ENCODE peak calls at places on chromosomes 16 and 17, in eight cellular contexts. O, U, T, C, A, G, N and J are unnamed samples.
A peak's percentile ranks its signal among the peaks of the same experiment; 100 is the strongest.

GRCh38 chr16:20308266-20308665 is 19.0 kb downstream of the GP2 start:
- DNase-seq in N (no peak), O (no peak), U (no peak), T (no peak), C (no peak), A (no peak), G (no peak), J (no peak)

GRCh38 chr17:32185875-32186274 is 43.6 kb downstream of the RHOT1 start:
- DNase-seq in A (no peak), C (no peak), N (no peak), U (no peak), O (no peak), T (no peak), G (no peak), J (no peak)

GRCh38 chr16:88405325-88406060 is 22.7 kb downstream of the ZNF469 start:
- DNase-seq in N (no peak), U (no peak), A (peak; percentile 64), O (peak; percentile 77), C (peak; percentile 53), G (no peak), T (no peak), J (no peak)

GRCh38 chr17:79150035-79150733 is 75.6 kb downstream of the ENGASE start:
- DNase-seq in A (no peak), O (no peak), C (no peak), N (no peak), T (no peak), U (no peak), G (no peak), J (no peak)

GRCh38 chr17:74309902-74310301 is 16.1 kb upstream of the KIF19 start:
- DNase-seq in U (no peak), G (no peak), O (no peak), A (no peak), C (no peak), N (no peak), T (peak; percentile 25), J (no peak)

GRCh38 chr16:86100205-86101134 is 201.5 kb downstream of the IRF8 start:
- DNase-seq in N (no peak), T (no peak), G (no peak), U (no peak), O (peak; percentile 43), C (peak; percentile 20), A (peak; percentile 76), J (peak; percentile 25)

GRCh38 chr16:727291-727977 is 528 bp downstream of the HAGHL start:
- DNase-seq in T (no peak), A (no peak), U (peak; percentile 91), C (no peak), N (no peak), O (no peak), G (peak; percentile 50), J (peak; percentile 44)

GRCh38 chr17:41167561-41167960 is 460 bp downstream of the KRTAP4-3 start:
- DNase-seq in C (no peak), A (no peak), G (peak; percentile 30), U (no peak), O (no peak), T (no peak), N (no peak), J (no peak)

GRCh38 chr17:869067-869466 is 86.9 kb downstream of the MRM3 start:
- DNase-seq in T (no peak), O (peak; percentile 93), G (no peak), A (peak; percentile 61), N (no peak), U (no peak), C (peak; percentile 65), J (peak; percentile 50)

GRCh38 chr17:867896-868489 is 85.8 kb downstream of the MRM3 start:
- DNase-seq in N (no peak), T (peak; percentile 27), A (no peak), C (no peak), O (no peak), G (no peak), U (no peak), J (no peak)

GRCh38 chr17:863880-864279 is 81.7 kb downstream of the MRM3 start:
- DNase-seq in T (no peak), A (no peak), C (no peak), G (no peak), N (no peak), U (no peak), O (no peak), J (no peak)

GRCh38 chr17:864315-864714 is 82.2 kb downstream of the MRM3 start:
- DNase-seq in N (peak; percentile 38), U (no peak), T (no peak), A (no peak), G (no peak), O (no peak), C (no peak), J (no peak)

DNA sequence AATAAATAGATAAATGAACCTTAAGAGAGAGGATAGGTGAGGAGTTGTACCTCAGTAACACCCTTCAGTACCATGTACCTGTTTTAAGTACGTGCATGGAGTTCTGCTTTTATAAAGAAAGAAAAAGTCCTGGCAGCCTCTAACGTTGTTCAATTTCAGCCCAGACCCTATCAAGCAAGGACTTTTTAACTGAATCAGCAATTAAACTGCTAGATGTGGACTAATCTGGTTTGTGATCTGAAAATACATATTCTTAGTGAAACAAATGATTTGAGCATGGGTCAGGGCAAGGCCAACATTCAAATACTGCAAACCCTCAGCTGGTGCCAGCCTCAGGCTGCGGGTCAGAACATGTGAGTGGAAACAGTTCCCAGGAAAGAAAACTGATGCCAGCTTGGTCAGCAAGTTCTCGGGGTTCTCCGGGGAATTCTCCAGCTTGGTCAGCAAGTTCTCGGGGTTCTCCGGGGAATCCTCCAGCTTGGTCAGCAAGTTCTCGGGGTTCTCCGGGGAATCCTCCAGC is 84.5 kb downstream of the MRM3 start:
- DNase-seq in U (no peak), N (no peak), A (no peak), G (no peak), O (no peak), C (no peak), T (no peak), J (peak; percentile 24)
- H3K4me1 ChIP-seq in U (no peaks in the 10 kb centered on the region), N (peaks cover 6% of the 10 kb centered on the region), A (peaks cover 4% of the 10 kb centered on the region), G (peaks cover 5% of the 10 kb centered on the region), O (peaks cover 19% of the 10 kb centered on the region), C (peaks cover 9% of the 10 kb centered on the region), T (peaks cover 11% of the 10 kb centered on the region), J (peaks cover 21% of the 10 kb centered on the region)

GRCh38 chr16:10954903-10955302 is 10.5 kb downstream of the CLEC16A start:
- DNase-seq in O (no peak), T (no peak), U (no peak), C (no peak), G (no peak), A (no peak), N (no peak), J (no peak)

GRCh38 chr16:10947211-10947787 is 2.9 kb downstream of the CLEC16A start:
- DNase-seq in T (no peak), A (no peak), C (no peak), O (no peak), N (no peak), G (no peak), U (no peak), J (no peak)

GRCh38 chr16:10950393-10950792 is 6.0 kb downstream of the CLEC16A start:
- DNase-seq in O (no peak), C (no peak), N (no peak), A (peak; percentile 24), T (no peak), U (no peak), G (no peak), J (peak; percentile 40)

GRCh38 chr16:10949424-10949970 is 5.1 kb downstream of the CLEC16A start:
- DNase-seq in C (peak; percentile 39), U (peak; percentile 95), N (no peak), G (peak; percentile 43), T (peak; percentile 42), A (no peak), O (no peak), J (no peak)

GRCh38 chr16:10951016-10951415 is 6.7 kb downstream of the CLEC16A start:
- DNase-seq in U (no peak), A (no peak), C (no peak), T (no peak), O (no peak), N (no peak), G (no peak), J (no peak)
- H3K4me1 ChIP-seq in U (peaks cover 34% of the 10 kb centered on the region), A (peaks cover 14% of the 10 kb centered on the region), C (peaks cover 5% of the 10 kb centered on the region), T (peaks cover 11% of the 10 kb centered on the region), O (peaks cover 45% of the 10 kb centered on the region), N (peaks cover 18% of the 10 kb centered on the region), G (peaks cover 31% of the 10 kb centered on the region), J (peaks cover 34% of the 10 kb centered on the region)

DNA sequence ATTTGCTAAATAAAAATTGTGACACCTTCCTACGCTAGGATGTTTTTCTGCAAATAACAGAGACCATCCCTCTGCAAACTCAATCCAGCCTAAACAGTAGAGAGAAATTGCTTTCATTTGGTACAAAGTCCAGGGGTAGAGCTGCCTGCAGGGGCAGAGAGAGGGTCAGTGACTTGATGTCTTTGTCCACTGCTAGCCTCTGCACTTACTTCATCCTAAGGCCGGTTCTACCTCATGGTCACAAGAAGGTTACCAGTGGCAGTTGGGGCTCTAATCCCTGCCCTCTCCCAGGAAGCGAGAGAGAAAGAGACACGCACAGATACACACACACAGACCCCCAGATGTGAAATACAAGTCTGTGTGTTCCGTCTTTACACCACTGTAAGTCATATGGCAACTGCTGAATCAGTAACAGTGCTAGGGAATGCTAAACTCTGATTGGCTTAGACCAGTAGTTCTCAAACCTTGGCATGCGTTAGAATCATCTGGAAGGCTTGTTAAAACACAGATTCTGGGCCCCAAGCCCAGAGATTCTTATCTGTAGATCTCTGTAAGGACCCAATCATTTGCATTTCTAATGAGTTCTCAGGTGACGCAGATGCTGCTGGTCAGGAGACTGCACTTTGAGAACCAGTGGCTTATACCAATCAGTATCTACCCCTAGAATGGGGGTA is 13.1 kb upstream of the LPCAT2 start:
- DNase-seq in C (peak; percentile 98), U (no peak), O (no peak), A (no peak), G (no peak), T (no peak), N (no peak), J (peak; percentile 52)
- H3K4me1 ChIP-seq in C (peaks cover 21% of the 10 kb centered on the region), U (no peaks in the 10 kb centered on the region), O (peaks cover 17% of the 10 kb centered on the region), A (peaks cover 22% of the 10 kb centered on the region), G (no peaks in the 10 kb centered on the region), T (peaks cover 5% of the 10 kb centered on the region), N (peaks cover 59% of the 10 kb centered on the region), J (peaks cover 53% of the 10 kb centered on the region)

GRCh38 chr17:17782425-17783120 is 54.2 kb downstream of the SREBF1 start:
- DNase-seq in C (peak; percentile 30), G (peak; percentile 72), N (no peak), O (no peak), T (no peak), U (peak; percentile 93), A (peak; percentile 54), J (peak; percentile 30)

GRCh38 chr17:17779015-17779611 is 57.7 kb downstream of the SREBF1 start:
- DNase-seq in O (peak; percentile 73), N (no peak), U (no peak), C (no peak), G (no peak), T (no peak), A (no peak), J (peak; percentile 39)

GRCh38 chr17:17781591-17782424 is 55.0 kb downstream of the SREBF1 start:
- DNase-seq in A (peak; percentile 83), N (peak; percentile 20), U (peak; percentile 84), T (peak; percentile 51), G (peak; percentile 78), C (peak; percentile 64), O (peak; percentile 93), J (peak; percentile 74)

GRCh38 chr17:17783121-17783824 is 53.5 kb downstream of the SREBF1 start:
- DNase-seq in T (no peak), C (peak; percentile 40), N (peak; percentile 32), G (peak; percentile 88), A (peak; percentile 62), O (peak; percentile 79), U (peak; percentile 98), J (peak; percentile 52)

DNA sequence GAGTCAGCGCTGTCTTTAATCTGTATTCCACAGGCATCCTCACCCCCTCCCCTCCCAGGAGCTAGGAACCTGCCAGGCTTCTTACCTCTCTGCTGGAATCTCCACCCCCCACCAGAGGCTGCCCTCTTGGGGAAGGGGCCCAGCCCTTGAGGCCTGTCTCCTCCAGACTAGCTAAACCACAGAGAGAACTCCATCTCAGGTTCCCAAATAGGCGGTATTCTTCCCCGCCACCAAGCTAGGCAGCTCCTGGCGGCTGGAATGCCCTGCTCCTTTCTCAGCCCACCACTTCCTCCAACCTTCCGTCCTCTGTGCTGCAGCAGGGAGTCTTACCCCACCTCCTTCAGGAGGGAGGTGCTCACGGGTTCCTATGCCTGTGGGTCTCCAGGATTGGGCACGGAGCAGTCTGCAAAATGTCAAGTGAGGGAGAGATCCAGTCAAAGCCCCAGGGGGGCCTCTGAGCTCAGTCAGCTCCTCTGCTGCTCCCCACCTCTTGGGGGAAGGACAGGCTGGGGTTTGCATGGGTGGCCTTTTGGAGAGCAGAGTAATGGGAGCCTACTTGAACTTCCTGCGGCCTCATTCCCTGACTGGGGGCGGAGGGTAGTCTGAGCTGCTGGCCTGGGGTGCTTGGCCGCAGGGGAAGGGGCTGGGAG is 55.7 kb downstream of the SREBF1 start:
- DNase-seq in T (peak; percentile 55), A (peak; percentile 84), O (peak; percentile 81), N (peak; percentile 21), C (peak; percentile 87), U (peak; percentile 80), G (peak; percentile 88), J (peak; percentile 59)
- H3K4me1 ChIP-seq in T (peaks cover 56% of the 10 kb centered on the region), A (peaks cover 54% of the 10 kb centered on the region), O (peaks cover 69% of the 10 kb centered on the region), N (peaks cover 30% of the 10 kb centered on the region), C (peaks cover 19% of the 10 kb centered on the region), U (peaks cover 77% of the 10 kb centered on the region), G (peaks cover 54% of the 10 kb centered on the region), J (peaks cover 35% of the 10 kb centered on the region)